ENCODE peak calls at places on chromosomes 2 and 18, in seven cellular contexts. T is HCT116, E is GM12878, A is HepG2, M is K562, O is H1, X is SK-N-SH. Q is an unnamed sample.

GRCh38 chr2:238060096-238060541 is 682 bp upstream of the SCLY start:
- DNase-seq in T (no peak), E (no peak), A (no peak), M (no peak), O (no peak), X (no peak), Q (peak)

GRCh38 chr18:34352385-34353163 is 127.9 kb upstream of the NOL4 start:
- DNase-seq in T (no peak), E (no peak), A (peak), M (no peak), O (no peak), X (peak), Q (peak)

GRCh38 chr2:58204195-58204959 is 36.7 kb downstream of the FANCL start:
- DNase-seq in T (no peak), E (no peak), A (peak), M (no peak), O (no peak), X (no peak), Q (peak)

GRCh38 chr18:59026364-59026763 is 113.3 kb upstream of the SEC11C start:
- DNase-seq in T (no peak), E (no peak), A (no peak), M (no peak), O (no peak), X (no peak), Q (peak)

GRCh38 chr2:20514596-20515269 is 67.9 kb downstream of the RHOB start:
- DNase-seq in T (peak), E (no peak), A (no peak), M (no peak), O (no peak), X (no peak), Q (no peak)

GRCh38 chr2:183341057-183341456 is 216.8 kb downstream of the NUP35 start:
- DNase-seq in T (no peak), E (no peak), A (no peak), M (no peak), O (no peak), X (no peak), Q (no peak)

GRCh38 chr2:236083934-236084333 is 84.3 kb downstream of the GBX2 start:
- DNase-seq in T (no peak), E (no peak), A (no peak), M (no peak), O (no peak), X (no peak), Q (no peak)

GRCh38 chr2:236169151-236169721 is 1.1 kb upstream of the GBX2 start:
- DNase-seq in T (no peak), E (no peak), A (no peak), M (no peak), O (peak), X (peak), Q (no peak)

GRCh38 chr18:27845897-27846296 is 331.0 kb downstream of the CDH2 start:
- DNase-seq in T (no peak), E (no peak), A (no peak), M (no peak), O (no peak), X (no peak), Q (no peak)

GRCh38 chr18:55500316-55501086 is 87.5 kb downstream of the TCF4 start:
- DNase-seq in T (no peak), E (no peak), A (no peak), M (no peak), O (no peak), X (no peak), Q (no peak)

GRCh38 chr2:36449943-36450392 is 94.4 kb downstream of the CRIM1 start:
- DNase-seq in T (no peak), E (no peak), A (no peak), M (peak), O (no peak), X (no peak), Q (no peak)

GRCh38 chr2:180254872-180255271 is 247.8 kb upstream of the CWC22 start:
- DNase-seq in T (no peak), E (no peak), A (peak), M (no peak), O (no peak), X (no peak), Q (no peak)

GRCh38 chr2:179429060-179429471 is 164.4 kb upstream of the SESTD1 start:
- DNase-seq in T (no peak), E (no peak), A (no peak), M (no peak), O (no peak), X (peak), Q (no peak)

GRCh38 chr2:207491954-207492353 is 37.8 kb upstream of the CREB1 start:
- DNase-seq in T (no peak), E (no peak), A (no peak), M (no peak), O (no peak), X (no peak), Q (no peak)

GRCh38 chr2:72973566-72974435 is 56.5 kb downstream of the EMX1 start:
- DNase-seq in T (peak), E (no peak), A (peak), M (peak), O (peak), X (peak), Q (peak)

GRCh38 chr18:56952026-56952425 is 194.9 kb upstream of the BOD1L2 start:
- DNase-seq in T (no peak), E (no peak), A (no peak), M (no peak), O (no peak), X (no peak), Q (no peak)

GRCh38 chr2:68784849-68785248 is 50.2 kb downstream of the ARHGAP25 start:
- DNase-seq in T (no peak), E (no peak), A (no peak), M (no peak), O (no peak), X (no peak), Q (no peak)

GRCh38 chr2:33160217-33160616 is 213.5 kb downstream of the LTBP1 start:
- DNase-seq in T (no peak), E (no peak), A (no peak), M (no peak), O (no peak), X (no peak), Q (no peak)

GRCh38 chr2:128605421-128605820 is 286.8 kb upstream of the HS6ST1 start:
- DNase-seq in T (no peak), E (no peak), A (no peak), M (no peak), O (no peak), X (no peak), Q (no peak)

GRCh38 chr18:61609131-61609530 is 275.9 kb downstream of the CDH20 start:
- DNase-seq in T (no peak), E (no peak), A (no peak), M (no peak), O (no peak), X (no peak), Q (no peak)

GRCh38 chr2:241315183-241315878 is at the start of gene HDLBP:
- DNase-seq in T (peak), E (peak), A (peak), M (peak), O (peak), X (peak), Q (peak)

GRCh38 chr2:94871226-94872087 is at the start of gene TEKT4:
- DNase-seq in T (no peak), E (no peak), A (no peak), M (no peak), O (peak), X (peak), Q (no peak)
- TF ChIP-seq JUND in T (no peak), E (no peak), A (no peak), M (no peak), O (no peak), X (no peak), Q (no peak)

GRCh38 chr18:8668381-8668780 is 37.0 kb upstream of the MTCL1 start:
- DNase-seq in T (no peak), E (no peak), A (no peak), M (no peak), O (no peak), X (no peak), Q (no peak)
- TF ChIP-seq JUND in T (no peak), E (no peak), A (no peak), M (no peak), O (no peak), X (no peak), Q (no peak)

DNA sequence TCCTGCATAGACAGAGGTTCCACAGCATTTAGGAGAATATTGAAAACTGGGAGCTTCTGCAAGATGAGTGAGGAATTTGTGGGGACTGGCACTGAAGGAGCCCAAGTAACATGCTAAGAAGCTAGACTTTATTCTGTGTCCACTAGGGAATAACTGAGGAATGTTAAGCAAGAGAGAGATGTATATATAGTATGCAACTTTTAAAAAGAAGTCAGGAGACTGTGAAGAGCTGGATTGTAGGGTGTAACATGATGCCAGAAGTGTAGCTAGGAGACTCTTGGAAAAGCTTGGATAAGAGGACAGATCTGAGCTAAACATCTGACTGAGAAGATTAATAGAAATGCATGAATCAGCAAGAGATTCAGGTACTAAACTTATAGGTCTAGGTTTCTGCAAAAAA is 270.6 kb upstream of the MMADHC start:
- DNase-seq in T (no peak), E (no peak), A (no peak), M (no peak), O (no peak), X (no peak), Q (no peak)
- TF ChIP-seq JUND in T (no peak), E (no peak), A (no peak), M (no peak), O (no peak), X (no peak), Q (no peak)

GRCh38 chr2:144083211-144083610 is 436.7 kb downstream of the ZEB2 start:
- DNase-seq in T (no peak), E (no peak), A (no peak), M (no peak), O (no peak), X (no peak), Q (no peak)

GRCh38 chr2:144082327-144082726 is 437.6 kb downstream of the ZEB2 start:
- DNase-seq in T (no peak), E (no peak), A (no peak), M (no peak), O (no peak), X (no peak), Q (no peak)

GRCh38 chr2:144079808-144080207 is 440.1 kb downstream of the ZEB2 start:
- DNase-seq in T (no peak), E (no peak), A (no peak), M (no peak), O (no peak), X (no peak), Q (no peak)

GRCh38 chr2:144082777-144083176 is 437.1 kb downstream of the ZEB2 start:
- DNase-seq in T (no peak), E (no peak), A (no peak), M (no peak), O (no peak), X (no peak), Q (no peak)

GRCh38 chr2:144081272-144081671 is 438.6 kb downstream of the ZEB2 start:
- DNase-seq in T (no peak), E (no peak), A (no peak), M (no peak), O (no peak), X (no peak), Q (no peak)
- TF ChIP-seq JUND in T (no peak), E (no peak), A (no peak), M (no peak), O (no peak), X (no peak), Q (no peak)

Q was measured in T47D.